ENCODE peak calls at places on chromosomes 11 and 22, in six cellular contexts. K, Y, W, B, Z and Q are unnamed samples.

GRCh38 chr22:24016156-24016555 is 5.1 kb downstream of the CABIN1 start:
- DNase-seq in K (no peak), Y (no peak), W (no peak), B (no peak), Z (no peak), Q (no peak)

GRCh38 chr11:134576286-134576685 is 164.2 kb upstream of the B3GAT1 start:
- DNase-seq in K (no peak), Y (no peak), W (no peak), B (no peak), Z (no peak), Q (no peak)

GRCh38 chr11:94141511-94142307 is 13.1 kb downstream of the PANX1 start:
- DNase-seq in K (no peak), Y (no peak), W (no peak), B (no peak), Z (no peak), Q (no peak)

GRCh38 chr11:113378013-113378412 is 9.6 kb upstream of the ANKK1 start:
- DNase-seq in K (no peak), Y (no peak), W (no peak), B (no peak), Z (no peak), Q (no peak)

GRCh38 chr22:44363214-44363979 is 50.6 kb upstream of the SHISAL1 start:
- DNase-seq in K (peak), Y (peak), W (peak), B (no peak), Z (no peak), Q (peak)

GRCh38 chr11:110373061-110373702 is 56.6 kb upstream of the FDX1 start:
- DNase-seq in K (peak), Y (no peak), W (no peak), B (no peak), Z (no peak), Q (no peak)

GRCh38 chr11:612961-613300 is 2.8 kb downstream of the IRF7 start:
- DNase-seq in K (no peak), Y (no peak), W (no peak), B (no peak), Z (no peak), Q (no peak)

GRCh38 chr22:19497245-19497644 is 17.5 kb downstream of the CDC45 start:
- DNase-seq in K (no peak), Y (no peak), W (no peak), B (no peak), Z (peak), Q (peak)

GRCh38 chr22:20777420-20778177 is 3.7 kb downstream of the SERPIND1 start:
- DNase-seq in K (no peak), Y (peak), W (no peak), B (peak), Z (peak), Q (peak)

GRCh38 chr22:37904572-37905533 is 1.2 kb upstream of the MICALL1 start:
- DNase-seq in K (peak), Y (peak), W (peak), B (no peak), Z (peak), Q (peak)

GRCh38 chr11:15800121-15800800 is 556.1 kb downstream of the SOX6 start:
- DNase-seq in K (peak), Y (peak), W (peak), B (no peak), Z (no peak), Q (peak)

GRCh38 chr22:40156001-40156516 is 21.7 kb upstream of the TNRC6B start:
- DNase-seq in K (no peak), Y (peak), W (no peak), B (peak), Z (peak), Q (no peak)

GRCh38 chr22:27168681-27169080 is 511.3 kb downstream of the MIAT start:
- DNase-seq in K (no peak), Y (no peak), W (no peak), B (no peak), Z (no peak), Q (no peak)

GRCh38 chr11:100741866-100742625 is 55.0 kb downstream of the ARHGAP42 start:
- DNase-seq in K (no peak), Y (no peak), W (no peak), B (no peak), Z (no peak), Q (no peak)

GRCh38 chr22:35914665-35915476 is 113.8 kb downstream of the RBFOX2 start:
- DNase-seq in K (peak), Y (peak), W (peak), B (peak), Z (peak), Q (peak)

GRCh38 chr11:19676508-19677379 is 35.9 kb upstream of the NAV2 start:
- DNase-seq in K (no peak), Y (no peak), W (no peak), B (no peak), Z (no peak), Q (no peak)

GRCh38 chr22:39356464-39356863 is 6.7 kb downstream of the SYNGR1 start:
- DNase-seq in K (no peak), Y (no peak), W (no peak), B (peak), Z (no peak), Q (no peak)

GRCh38 chr22:38674888-38675287 is 6.9 kb upstream of the TOMM22 start:
- DNase-seq in K (no peak), Y (no peak), W (no peak), B (no peak), Z (no peak), Q (no peak)

GRCh38 chr11:8809185-8809584 is 101.8 kb upstream of the AKIP1 start:
- DNase-seq in K (no peak), Y (no peak), W (no peak), B (no peak), Z (no peak), Q (no peak)

GRCh38 chr22:47631571-47632102 is 869.2 kb downstream of the TBC1D22A start:
- DNase-seq in K (no peak), Y (no peak), W (no peak), B (no peak), Z (no peak), Q (no peak)

GRCh38 chr11:102495161-102496042 is 35.1 kb downstream of the MMP7 start:
- DNase-seq in K (peak), Y (peak), W (no peak), B (peak), Z (peak), Q (peak)

GRCh38 chr11:1518301-1518700 is 31.7 kb upstream of the MOB2 start:
- DNase-seq in K (no peak), Y (no peak), W (no peak), B (no peak), Z (no peak), Q (no peak)

GRCh38 chr11:69361048-69361447 is 67.1 kb downstream of the MYEOV start:
- DNase-seq in K (no peak), Y (peak), W (no peak), B (no peak), Z (no peak), Q (no peak)

GRCh38 chr11:26350002-26350401 is 18.1 kb downstream of the ANO3 start:
- DNase-seq in K (no peak), Y (no peak), W (no peak), B (no peak), Z (no peak), Q (no peak)

GRCh38 chr11:61826930-61827572 is 1.0 kb upstream of the FADS2 start:
- DNase-seq in K (no peak), Y (no peak), W (peak), B (no peak), Z (no peak), Q (no peak)

GRCh38 chr11:128343870-128344269 is 243.5 kb downstream of the ETS1 start:
- DNase-seq in K (no peak), Y (no peak), W (no peak), B (no peak), Z (no peak), Q (no peak)

GRCh38 chr11:32023370-32023964 is 67.4 kb upstream of the RCN1 start:
- DNase-seq in K (no peak), Y (no peak), W (no peak), B (no peak), Z (no peak), Q (no peak)

GRCh38 chr22:43346521-43346929 is 3.4 kb upstream of the SCUBE1 start:
- DNase-seq in K (peak), Y (peak), W (peak), B (peak), Z (no peak), Q (no peak)

GRCh38 chr11:19039409-19039808 is 21.1 kb downstream of the MRGPRX2 start:
- DNase-seq in K (no peak), Y (no peak), W (no peak), B (no peak), Z (no peak), Q (no peak)

GRCh38 chr11:63906585-63906984 is 10.4 kb downstream of the RCOR2 start:
- DNase-seq in K (no peak), Y (peak), W (no peak), B (no peak), Z (no peak), Q (no peak)

GRCh38 chr11:108302121-108302785 is 79.4 kb downstream of the ATM start:
- DNase-seq in K (no peak), Y (no peak), W (no peak), B (no peak), Z (no peak), Q (no peak)

GRCh38 chr11:13907678-13908077 is 54.8 kb upstream of the SPON1 start:
- DNase-seq in K (no peak), Y (no peak), W (no peak), B (no peak), Z (no peak), Q (no peak)

GRCh38 chr11:84855846-84856245 is 771.3 kb downstream of the DLG2 start:
- DNase-seq in K (no peak), Y (no peak), W (no peak), B (no peak), Z (peak), Q (peak)

GRCh38 chr22:24805790-24806662 is at the start of gene SGSM1:
- DNase-seq in K (peak), Y (peak), W (peak), B (peak), Z (no peak), Q (no peak)

GRCh38 chr11:70568504-70569172 is 170.3 kb downstream of the CTTN start:
- DNase-seq in K (no peak), Y (peak), W (no peak), B (peak), Z (no peak), Q (no peak)
- H3K4me3 ChIP-seq in K (no peak), Y (peak), W (peak), B (peak), Z (peak), Q (peak)

DNA sequence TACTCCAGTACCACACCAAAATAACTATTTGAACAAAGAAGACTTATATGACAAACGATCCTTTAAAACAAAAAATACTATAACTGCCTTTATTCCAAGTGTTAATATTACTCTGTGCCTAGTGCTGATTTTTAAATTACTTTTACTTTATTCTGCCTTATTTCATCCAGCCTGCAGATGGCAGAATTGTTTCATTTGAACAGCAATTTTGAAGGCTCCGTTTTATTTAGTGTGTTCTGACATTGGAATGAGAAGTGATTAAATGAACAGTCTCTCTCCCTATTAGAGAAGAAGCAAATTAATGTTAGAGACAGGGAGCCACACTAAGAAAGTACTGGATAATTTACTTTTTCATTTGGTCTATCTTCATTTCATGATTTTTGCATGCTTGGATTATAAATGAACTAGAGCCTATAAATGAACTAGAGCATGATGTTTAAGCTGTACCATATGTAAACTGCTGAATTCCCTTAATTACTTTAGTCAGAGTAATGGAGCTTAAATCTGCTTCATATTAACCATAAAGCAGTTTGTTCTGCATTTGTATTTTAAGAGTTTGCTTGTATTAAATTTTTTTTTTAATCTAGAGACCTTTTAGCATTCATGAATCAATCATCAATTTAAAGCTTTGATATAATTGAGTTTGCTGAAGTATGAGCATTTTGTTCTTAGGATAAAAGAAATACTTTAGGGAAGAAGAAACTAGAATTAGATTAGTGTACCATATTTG is 9.8 kb downstream of the PDHX start:
- DNase-seq in K (no peak), Y (no peak), W (peak), B (no peak), Z (no peak), Q (peak)
- H3K4me3 ChIP-seq in K (no peak), Y (no peak), W (no peak), B (no peak), Z (no peak), Q (no peak)

GRCh38 chr22:49948958-49949913 is 11.3 kb upstream of the PIM3 start:
- DNase-seq in K (no peak), Y (peak), W (no peak), B (peak), Z (no peak), Q (no peak)

GRCh38 chr22:49948573-49948957 is 12.0 kb upstream of the PIM3 start:
- DNase-seq in K (no peak), Y (no peak), W (no peak), B (no peak), Z (no peak), Q (no peak)

GRCh38 chr22:49947296-49947622 is 13.3 kb upstream of the PIM3 start:
- DNase-seq in K (no peak), Y (no peak), W (no peak), B (no peak), Z (no peak), Q (no peak)

GRCh38 chr22:49946612-49947295 is 13.8 kb upstream of the PIM3 start:
- DNase-seq in K (no peak), Y (peak), W (no peak), B (no peak), Z (no peak), Q (no peak)

GRCh38 chr22:49948116-49948515 is 12.5 kb upstream of the PIM3 start:
- DNase-seq in K (no peak), Y (peak), W (no peak), B (peak), Z (no peak), Q (no peak)
- H3K4me3 ChIP-seq in K (no peak), Y (peak), W (peak), B (peak), Z (no peak), Q (no peak)

DNA sequence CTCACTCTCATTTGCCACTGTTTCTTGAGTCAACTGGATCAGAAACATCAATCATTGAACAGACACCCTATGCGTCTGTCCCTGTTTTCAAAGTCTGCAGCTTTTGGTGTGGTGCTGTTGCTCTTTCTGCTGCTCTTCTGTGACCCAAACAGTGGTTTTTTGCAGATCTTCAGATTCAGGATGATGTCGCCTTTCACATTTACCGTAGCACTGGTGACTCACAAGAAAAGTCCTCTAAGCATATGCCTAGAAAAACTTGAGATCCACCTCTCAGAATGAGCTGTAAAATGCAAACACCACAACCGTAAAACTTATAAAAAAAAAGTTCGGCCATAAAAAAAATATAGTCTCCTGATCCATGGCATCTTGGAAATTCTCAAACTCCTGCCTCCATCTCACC is 400.4 kb downstream of the NTM start:
- DNase-seq in K (no peak), Y (no peak), W (no peak), B (no peak), Z (no peak), Q (no peak)
- H3K4me3 ChIP-seq in K (no peak), Y (no peak), W (no peak), B (no peak), Z (no peak), Q (no peak)

DNA sequence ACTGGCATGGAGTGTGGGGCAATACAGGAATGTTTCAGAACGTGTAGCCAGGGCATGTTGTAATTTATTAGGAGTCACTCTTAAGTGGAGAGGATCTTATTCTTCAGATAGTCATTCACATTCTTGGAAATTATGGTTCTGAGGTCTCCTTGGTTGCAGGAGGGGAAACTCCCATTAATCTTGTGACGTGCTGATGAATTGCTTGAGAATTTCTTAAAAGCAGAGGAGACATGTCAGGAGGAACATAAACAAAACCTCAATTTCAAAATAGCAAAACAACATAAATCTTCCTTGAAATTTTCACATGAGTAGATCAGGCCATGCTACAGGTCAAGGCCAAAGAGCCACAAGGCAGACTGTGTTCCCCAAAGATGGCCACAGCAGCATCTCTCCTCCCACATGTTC is 50.4 kb downstream of the ADM start:
- DNase-seq in K (no peak), Y (no peak), W (no peak), B (no peak), Z (peak), Q (no peak)
- H3K4me3 ChIP-seq in K (no peak), Y (no peak), W (no peak), B (no peak), Z (no peak), Q (no peak)

GRCh38 chr22:32685527-32685926 is 116.0 kb upstream of the TIMP3 start:
- DNase-seq in K (no peak), Y (no peak), W (no peak), B (no peak), Z (no peak), Q (no peak)
- H3K4me3 ChIP-seq in K (no peak), Y (no peak), W (no peak), B (no peak), Z (no peak), Q (no peak)

DNA sequence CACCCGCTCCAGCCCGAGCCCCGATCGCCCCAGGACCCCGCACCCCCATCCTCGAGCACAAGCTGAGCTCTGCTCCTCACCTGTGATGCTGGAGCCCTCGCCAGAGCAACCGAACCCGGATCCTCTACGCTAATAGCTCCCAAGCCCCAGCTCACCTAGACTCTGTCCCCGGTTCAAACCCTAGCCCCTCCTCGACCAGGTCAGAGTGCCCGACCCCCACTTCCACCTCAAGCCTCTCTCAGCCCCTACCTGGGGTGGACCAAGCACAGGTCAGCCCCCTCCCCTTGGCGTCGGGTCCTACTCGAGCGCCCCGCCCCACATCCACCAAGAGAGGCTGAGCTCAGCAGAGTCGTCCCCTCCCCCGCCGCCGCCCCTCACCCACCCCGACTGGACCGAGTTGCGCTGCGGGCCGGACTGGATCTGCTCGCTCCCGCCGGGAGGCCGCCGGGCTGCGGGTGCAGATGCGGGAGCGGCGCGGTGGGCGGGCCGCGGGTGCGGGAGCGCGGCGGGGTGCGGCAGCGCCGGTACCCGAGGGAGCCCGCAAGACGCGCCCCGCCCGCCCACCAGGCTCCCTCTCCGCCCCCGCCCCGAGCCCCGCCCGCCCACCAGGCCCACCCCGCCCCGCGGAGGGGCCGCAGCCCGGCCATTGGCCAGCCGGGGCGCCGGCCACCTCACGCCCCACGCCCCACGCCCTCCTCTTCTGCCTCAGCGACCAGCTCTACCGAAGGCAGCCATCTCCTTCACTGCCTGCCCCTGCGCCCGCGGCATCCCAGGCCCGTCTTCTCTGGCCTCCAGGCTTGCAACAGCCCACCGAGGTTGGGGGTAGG is 577 bp upstream of the DKK3 start:
- DNase-seq in K (peak), Y (peak), W (no peak), B (no peak), Z (no peak), Q (no peak)
- H3K4me3 ChIP-seq in K (peak), Y (peak), W (peak), B (peak), Z (peak), Q (peak)

GRCh38 chr22:30041475-30041874 is 38.8 kb upstream of the HORMAD2 start:
- DNase-seq in K (no peak), Y (no peak), W (no peak), B (no peak), Z (no peak), Q (no peak)

GRCh38 chr22:30044369-30044768 is 35.9 kb upstream of the HORMAD2 start:
- DNase-seq in K (peak), Y (peak), W (no peak), B (no peak), Z (peak), Q (peak)

GRCh38 chr22:30045001-30045887 is 35.0 kb upstream of the HORMAD2 start:
- DNase-seq in K (no peak), Y (no peak), W (no peak), B (no peak), Z (no peak), Q (no peak)

GRCh38 chr22:30041881-30042280 is 38.4 kb upstream of the HORMAD2 start:
- DNase-seq in K (no peak), Y (no peak), W (no peak), B (no peak), Z (no peak), Q (no peak)

DNA sequence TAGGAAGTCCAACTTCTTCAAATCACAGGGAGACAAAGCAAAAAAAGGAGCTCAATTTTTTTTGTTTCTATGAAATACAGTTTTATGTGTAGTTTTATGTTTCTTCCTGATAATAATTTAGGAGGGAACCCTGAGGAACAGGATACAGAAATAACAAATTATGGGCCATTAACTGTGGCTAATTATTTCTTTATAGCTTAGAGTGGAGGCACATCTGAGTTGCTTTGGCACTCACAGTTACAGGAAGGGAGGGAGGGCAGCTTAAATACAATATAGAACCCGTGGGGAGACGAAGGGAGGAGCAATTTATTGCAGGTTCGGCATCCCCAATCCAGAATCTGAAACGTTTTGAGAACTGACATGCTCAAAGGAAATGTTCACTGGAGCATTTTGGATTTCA is 37.1 kb upstream of the HORMAD2 start:
- DNase-seq in K (no peak), Y (no peak), W (no peak), B (no peak), Z (no peak), Q (no peak)
- H3K4me3 ChIP-seq in K (no peak), Y (no peak), W (no peak), B (no peak), Z (no peak), Q (no peak)